ENCODE peak calls at places on chromosomes 1 and 21, in six cellular contexts. Q is IMR-90, K is PC-3, J is MM.1S, G is OCI-LY7, N is hepatocyte. H is an unnamed sample.
A peak's percentile ranks its signal among the peaks of the same experiment; 100 is the strongest.

GRCh38 chr1:164440222-164440621 is 118.8 kb upstream of the PBX1 start:
- DNase-seq in Q (no peak), K (peak; percentile 13), J (peak; percentile 37), G (no peak), N (peak; percentile 30), H (peak; percentile 22)

GRCh38 chr1:77175230-77175844 is 43.9 kb downstream of the PIGK start:
- DNase-seq in Q (peak; percentile 6), K (peak; percentile 27), J (no peak), G (peak; percentile 53), N (no peak), H (no peak)

GRCh38 chr1:67832737-67833594 is at the start of gene GNG12:
- DNase-seq in Q (peak; percentile 73), K (peak; percentile 79), J (peak; percentile 60), G (no peak), N (peak; percentile 87), H (peak; percentile 90)

GRCh38 chr1:58812468-58812867 is 28.6 kb upstream of the JUN start:
- DNase-seq in Q (no peak), K (no peak), J (no peak), G (no peak), N (no peak), H (no peak)

GRCh38 chr1:184608581-184608980 is 146.1 kb downstream of the EDEM3 start:
- DNase-seq in Q (no peak), K (no peak), J (no peak), G (no peak), N (no peak), H (no peak)

GRCh38 chr21:44379991-44380865 is 26.8 kb downstream of the TRPM2 start:
- DNase-seq in Q (no peak), K (no peak), J (no peak), G (no peak), N (no peak), H (peak; percentile 14)

GRCh38 chr1:95506736-95507404 is 272.9 kb downstream of the RWDD3 start:
- DNase-seq in Q (no peak), K (no peak), J (no peak), G (no peak), N (no peak), H (peak; percentile 4)

GRCh38 chr1:236534164-236534651 is 10.4 kb downstream of the LGALS8 start:
- DNase-seq in Q (peak; percentile 78), K (peak; percentile 36), J (no peak), G (no peak), N (no peak), H (no peak)

GRCh38 chr1:45236136-45236535 is 29.7 kb upstream of the ZSWIM5 start:
- DNase-seq in Q (no peak), K (no peak), J (no peak), G (no peak), N (no peak), H (no peak)

GRCh38 chr1:155012052-155012546 is 9.5 kb downstream of the ZBTB7B start:
- DNase-seq in Q (no peak), K (no peak), J (no peak), G (no peak), N (peak; percentile 67), H (peak; percentile 81)

GRCh38 chr1:115179397-115179835 is 90.1 kb upstream of the TSPAN2 start:
- DNase-seq in Q (peak; percentile 98), K (peak; percentile 95), J (no peak), G (no peak), N (peak; percentile 70), H (no peak)

GRCh38 chr1:72207059-72207458 is 75.3 kb downstream of the NEGR1 start:
- DNase-seq in Q (no peak), K (no peak), J (no peak), G (no peak), N (no peak), H (no peak)

GRCh38 chr1:172154571-172154970 is 265.9 kb upstream of the C1orf105 start:
- DNase-seq in Q (peak; percentile 89), K (peak; percentile 90), J (no peak), G (no peak), N (no peak), H (no peak)

GRCh38 chr1:207851696-207852095 is 59.2 kb downstream of the CD34 start:
- DNase-seq in Q (no peak), K (no peak), J (no peak), G (no peak), N (no peak), H (no peak)

GRCh38 chr21:35256468-35256988 is 207.4 kb upstream of the RUNX1 start:
- DNase-seq in Q (peak; percentile 100), K (peak; percentile 98), J (no peak), G (no peak), N (peak; percentile 94), H (peak; percentile 5)

GRCh38 chr1:34928066-34928864 is 1.2 kb downstream of the DLGAP3 start:
- DNase-seq in Q (no peak), K (no peak), J (no peak), G (no peak), N (no peak), H (peak; percentile 45)

GRCh38 chr1:50658421-50659076 is 235.3 kb upstream of the DMRTA2 start:
- DNase-seq in Q (peak; percentile 40), K (no peak), J (no peak), G (no peak), N (no peak), H (no peak)

DNA sequence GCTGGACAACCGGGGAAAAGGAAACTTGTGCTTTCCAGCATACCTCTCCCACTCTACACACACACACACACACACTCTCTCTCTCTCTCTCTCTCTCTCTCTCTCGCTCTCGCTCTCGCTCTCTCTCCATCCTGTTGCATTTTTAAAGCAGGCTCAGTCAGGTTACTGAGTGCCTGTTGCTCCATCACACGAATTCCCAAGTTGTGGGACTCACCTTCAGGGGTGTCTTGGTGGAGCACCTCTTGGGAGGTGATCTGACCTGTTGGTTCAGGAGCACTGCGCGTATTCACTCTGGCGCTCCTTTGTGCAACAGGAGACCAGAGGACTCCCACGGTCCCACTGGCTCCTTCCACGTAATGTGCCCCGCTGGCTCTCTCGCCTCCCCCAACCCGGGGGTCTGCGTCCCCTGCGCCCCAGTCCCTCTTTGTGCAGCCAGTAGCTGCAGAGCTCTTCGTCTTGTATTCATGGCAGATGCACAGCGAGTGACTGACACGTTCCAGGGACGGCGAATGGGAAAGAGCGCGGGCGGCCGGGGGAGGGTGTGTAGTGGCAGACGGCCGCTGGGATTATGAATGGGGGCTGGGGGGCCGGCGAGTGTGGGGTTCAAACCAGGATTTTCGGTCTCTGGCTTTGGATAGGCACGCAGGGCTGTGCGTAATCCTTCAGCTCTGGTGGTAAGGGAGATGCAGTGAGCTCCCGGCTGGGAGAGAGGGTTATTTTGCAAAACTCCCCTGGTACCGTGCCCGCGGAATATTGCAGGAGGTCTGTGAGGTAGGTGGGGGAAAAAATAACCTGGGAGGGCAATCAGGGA is 630 bp upstream of the PDE4B start:
- DNase-seq in Q (peak; percentile 24), K (no peak), J (no peak), G (no peak), N (no peak), H (peak; percentile 57)
- H2AFZ ChIP-seq in Q (peak overlapping the region; percentile 95), K (no peak overlapping the region), J (no peak overlapping the region), G (no peak overlapping the region), N (no peak overlapping the region), H (peak overlapping the region; percentile 46)

GRCh38 chr1:225685476-225686176 is 32.7 kb upstream of the ENAH start:
- DNase-seq in Q (peak; percentile 16), K (no peak), J (no peak), G (no peak), N (no peak), H (no peak)

GRCh38 chr1:225691377-225691776 is 38.5 kb upstream of the ENAH start:
- DNase-seq in Q (peak; percentile 39), K (peak; percentile 22), J (no peak), G (no peak), N (peak; percentile 54), H (no peak)

GRCh38 chr1:225689882-225690459 is 37.0 kb upstream of the ENAH start:
- DNase-seq in Q (peak; percentile 24), K (peak; percentile 63), J (no peak), G (no peak), N (no peak), H (no peak)

GRCh38 chr1:225684741-225685140 is 31.8 kb upstream of the ENAH start:
- DNase-seq in Q (no peak), K (no peak), J (no peak), G (no peak), N (no peak), H (no peak)

DNA sequence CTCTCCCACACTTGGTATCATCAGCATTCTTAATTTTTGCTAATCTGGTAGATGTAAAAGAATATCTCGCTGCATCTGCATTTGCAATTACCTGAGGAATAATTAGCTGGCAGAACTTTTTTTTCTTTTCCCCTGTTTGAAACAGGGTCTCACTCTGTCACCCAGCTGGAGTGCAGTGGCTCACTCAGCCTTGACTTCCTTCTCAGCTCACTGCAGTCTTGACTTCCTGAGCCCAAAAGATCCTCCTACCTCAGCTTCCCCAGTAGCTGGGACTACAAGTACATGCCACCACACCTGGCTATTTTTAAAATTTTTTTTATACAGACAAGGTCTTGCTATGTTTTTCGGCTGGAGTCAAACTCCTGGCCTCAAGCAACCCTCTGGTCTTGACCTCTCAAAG is 35.4 kb upstream of the ENAH start:
- DNase-seq in Q (no peak), K (no peak), J (no peak), G (peak; percentile 77), N (no peak), H (no peak)
- H2AFZ ChIP-seq in Q (no peak overlapping the region), K (no peak overlapping the region), J (no peak overlapping the region), G (no peak overlapping the region), N (no peak overlapping the region), H (no peak overlapping the region)

DNA sequence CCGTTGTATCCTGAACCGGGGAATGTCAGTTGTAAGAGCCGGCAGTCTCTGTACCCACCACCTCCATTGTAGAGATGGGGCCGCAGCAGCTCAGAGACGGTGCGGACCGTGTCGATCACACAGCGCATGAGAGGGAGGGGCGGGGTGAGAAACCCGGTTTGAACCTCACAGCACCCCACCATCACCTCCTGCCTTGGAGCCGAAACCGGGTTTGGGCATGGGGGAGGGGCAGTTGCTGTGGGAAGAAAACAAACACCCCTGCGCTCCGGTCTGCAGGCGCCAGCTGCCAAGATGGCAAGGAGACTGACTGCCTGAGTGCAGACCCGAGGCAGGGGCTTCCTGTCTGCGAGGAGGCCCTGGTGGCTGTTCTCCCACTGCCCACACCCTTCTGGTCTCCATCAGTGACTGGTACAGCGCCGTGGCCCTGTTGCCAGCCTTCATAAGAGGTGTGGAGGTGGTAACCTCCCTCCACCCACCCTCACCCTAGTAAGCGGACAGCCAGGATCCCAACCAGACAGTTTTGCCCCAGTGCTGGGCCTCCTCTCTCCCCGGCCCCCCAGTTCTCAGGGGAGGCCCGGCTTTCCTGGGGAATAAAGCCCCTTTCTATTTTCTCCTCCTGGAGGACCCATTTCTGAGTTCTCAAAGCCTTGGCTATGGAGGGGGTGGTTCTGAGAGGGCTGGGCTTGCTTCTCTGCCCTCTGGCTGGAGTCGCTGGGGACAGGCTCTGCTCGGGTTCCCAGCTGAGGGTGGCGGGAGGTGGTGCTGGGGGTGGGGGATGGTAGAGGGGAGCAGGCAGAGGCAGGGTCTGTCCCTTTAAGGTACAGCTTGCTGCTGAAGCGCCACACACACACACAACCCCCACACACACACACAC is 69.4 kb upstream of the SSBP3 start:
- DNase-seq in Q (no peak), K (no peak), J (no peak), G (no peak), N (peak; percentile 30), H (peak; percentile 85)
- H2AFZ ChIP-seq in Q (peak overlapping the region; percentile 56), K (no peak overlapping the region), J (no peak overlapping the region), G (peak overlapping the region; percentile 73), N (peak overlapping the region; percentile 56), H (no peak overlapping the region)

DNA sequence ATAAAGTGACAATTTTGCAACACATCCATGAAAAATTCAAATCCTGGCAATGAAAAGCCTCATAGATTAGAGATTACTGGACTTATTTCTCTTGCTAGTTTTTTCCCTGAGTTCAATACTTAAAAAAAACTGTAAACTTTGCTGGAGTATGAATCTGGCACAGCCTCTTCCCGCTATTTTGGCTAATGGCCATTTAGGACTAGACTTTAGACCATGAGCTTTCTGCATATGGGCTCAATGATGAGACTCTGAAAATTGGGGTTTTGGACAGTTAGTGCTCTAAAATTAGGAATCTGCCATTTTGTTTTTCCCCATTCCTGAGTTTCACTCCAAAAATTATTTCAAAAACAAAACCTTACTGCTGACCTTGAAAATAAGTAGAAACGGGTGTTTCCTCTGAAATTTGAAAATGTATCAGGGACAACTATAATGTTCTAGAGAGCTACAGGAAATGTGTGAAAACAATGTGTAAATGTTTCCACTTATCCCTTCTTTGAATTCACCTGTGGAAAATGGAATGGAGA is 137.5 kb downstream of the HMCN1 start:
- DNase-seq in Q (no peak), K (no peak), J (no peak), G (no peak), N (no peak), H (no peak)
- H2AFZ ChIP-seq in Q (no peak overlapping the region), K (no peak overlapping the region), J (no peak overlapping the region), G (no peak overlapping the region), N (no peak overlapping the region), H (no peak overlapping the region)

H was measured in SK-N-SH.